ENCODE peak calls at places on chromosomes 12 and 14, in four cellular contexts. W is IMR-90, H is NCI-H1436, Y is myocyte. G is an unnamed sample.

GRCh38 chr12:30866256-30866655 is 60.3 kb upstream of the TSPAN11 start:
- DNase-seq in W (no peak), H (no peak), Y (no peak), G (no peak)

GRCh38 chr14:78412475-78412874 is 242.3 kb downstream of the NRXN3 start:
- DNase-seq in W (no peak), H (no peak), Y (no peak), G (no peak)

GRCh38 chr12:89245090-89245489 is 107.2 kb downstream of the DUSP6 start:
- DNase-seq in W (peak), H (no peak), Y (no peak), G (no peak)

GRCh38 chr12:131832393-131833231 is 4.4 kb downstream of the MMP17 start:
- DNase-seq in W (peak), H (peak), Y (peak), G (no peak)

GRCh38 chr12:7130791-7131501 is 775 bp downstream of the CLSTN3 start:
- DNase-seq in W (peak), H (no peak), Y (peak), G (no peak)

GRCh38 chr14:103391048-103391447 is 5.8 kb downstream of the MARK3 start:
- DNase-seq in W (peak), H (no peak), Y (peak), G (no peak)

GRCh38 chr14:20472566-20473206 is 3.5 kb downstream of the PNP start:
- DNase-seq in W (no peak), H (no peak), Y (no peak), G (no peak)

GRCh38 chr12:131357920-131358319 is 353.0 kb upstream of the SFSWAP start:
- DNase-seq in W (no peak), H (no peak), Y (no peak), G (no peak)

GRCh38 chr14:36553650-36554260 is 28.7 kb downstream of the NKX2-8 start:
- DNase-seq in W (peak), H (peak), Y (peak), G (peak)

G was measured in NCI-H1417 treated with DMSO at 0.1 percent for 48 hours.